ENCODE peak calls at places on chromosomes 6 and 20, in five cellular contexts. A is body of pancreas; D is CD8-positive, alpha-beta T cell; I is fibroblast of lung; T is psoas muscle. N is an unnamed sample.

GRCh38 chr20:49424536-49424935 is 57.9 kb downstream of the KCNB1 start:
- DNase-seq in A (no peak), D (no peak), I (peak; percentile 8), T (peak; percentile 29), N (no peak)

GRCh38 chr6:21587182-21587924 is 6.2 kb upstream of the SOX4 start:
- DNase-seq in A (peak; percentile 77), D (no peak), I (peak; percentile 71), T (peak; percentile 59), N (peak; percentile 92)

GRCh38 chr6:27096834-27097511 is 150.5 kb upstream of the PRSS16 start:
- DNase-seq in A (peak; percentile 68), D (no peak), I (peak; percentile 77), T (peak; percentile 21), N (no peak)

GRCh38 chr6:11162262-11162661 is 50.7 kb upstream of the ERVFRD-1 start:
- DNase-seq in A (no peak), D (no peak), I (no peak), T (no peak), N (no peak)

GRCh38 chr6:101230866-101231265 is 162.6 kb upstream of the GRIK2 start:
- DNase-seq in A (no peak), D (no peak), I (no peak), T (no peak), N (no peak)

GRCh38 chr20:12047838-12048432 is 130.2 kb downstream of the BTBD3 start:
- DNase-seq in A (no peak), D (no peak), I (peak; percentile 51), T (no peak), N (no peak)

GRCh38 chr6:90109141-90109540 is 187.5 kb downstream of the BACH2 start:
- DNase-seq in A (no peak), D (no peak), I (no peak), T (no peak), N (no peak)

GRCh38 chr6:22026160-22026678 is 270.6 kb downstream of the PRL start:
- DNase-seq in A (no peak), D (no peak), I (peak; percentile 78), T (no peak), N (no peak)

GRCh38 chr20:50144362-50144761 is 9.2 kb downstream of the PEDS1 start:
- DNase-seq in A (no peak), D (no peak), I (peak; percentile 98), T (peak; percentile 72), N (no peak)

GRCh38 chr6:55578537-55579363 is at the start of gene HMGCLL1:
- DNase-seq in A (peak; percentile 70), D (no peak), I (peak; percentile 15), T (peak; percentile 36), N (peak; percentile 78)

GRCh38 chr6:155272353-155273222 is 8.8 kb downstream of the CLDN20 start:
- DNase-seq in A (no peak), D (no peak), I (peak; percentile 17), T (no peak), N (no peak)

GRCh38 chr20:23100021-23100753 is 14.1 kb upstream of the CD93 start:
- DNase-seq in A (no peak), D (no peak), I (no peak), T (no peak), N (peak; percentile 42)

GRCh38 chr6:154721460-154721859 is 11.8 kb upstream of the SCAF8 start:
- DNase-seq in A (no peak), D (no peak), I (peak; percentile 96), T (no peak), N (no peak)

GRCh38 chr6:28311139-28311823 is 24.7 kb downstream of the ZSCAN31 start:
- DNase-seq in A (no peak), D (no peak), I (no peak), T (no peak), N (peak; percentile 91)

GRCh38 chr6:1585669-1586049 is 24.1 kb upstream of the FOXC1 start:
- DNase-seq in A (no peak), D (no peak), I (no peak), T (no peak), N (no peak)
- H3K36me3 ChIP-seq in A (no peaks in the 10 kb centered on the region), D (no peaks in the 10 kb centered on the region), I (no peaks in the 10 kb centered on the region), T (no peaks in the 10 kb centered on the region), N (no peaks in the 10 kb centered on the region)

GRCh38 chr20:53853451-53853713 is 217.0 kb downstream of the BCAS1 start:
- DNase-seq in A (no peak), D (no peak), I (no peak), T (no peak), N (no peak)

GRCh38 chr20:53850318-53850717 is 220.1 kb downstream of the BCAS1 start:
- DNase-seq in A (no peak), D (no peak), I (no peak), T (no peak), N (no peak)

GRCh38 chr20:53852025-53852424 is 218.4 kb downstream of the BCAS1 start:
- DNase-seq in A (no peak), D (no peak), I (no peak), T (no peak), N (no peak)

GRCh38 chr20:53855733-53856132 is 214.7 kb downstream of the BCAS1 start:
- DNase-seq in A (no peak), D (no peak), I (no peak), T (no peak), N (no peak)

GRCh38 chr20:53852691-53853450 is 217.5 kb downstream of the BCAS1 start:
- DNase-seq in A (no peak), D (no peak), I (no peak), T (no peak), N (no peak)
- H3K27ac ChIP-seq in A (no peak overlapping the region), D (no peak overlapping the region), I (no peak overlapping the region), T (no peak overlapping the region), N (no peak overlapping the region)

DNA sequence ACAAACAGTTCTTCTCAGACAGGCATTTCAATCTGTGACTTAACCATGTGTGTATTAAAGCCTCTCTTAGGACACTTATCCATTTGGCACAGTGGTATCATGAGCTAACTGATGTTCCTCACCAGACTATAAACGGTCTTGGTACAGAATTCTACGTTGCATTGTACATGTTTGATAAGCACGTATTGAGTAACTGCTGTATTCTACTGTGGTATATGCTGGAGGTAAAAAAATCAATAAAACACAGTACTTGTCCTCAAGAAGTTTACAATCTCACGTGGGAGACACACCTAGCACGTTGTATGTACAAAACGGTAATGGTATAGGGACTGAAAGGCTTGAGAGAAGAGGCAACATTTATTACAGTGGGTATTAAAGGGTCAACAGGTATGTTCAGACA is 33.2 kb upstream of the FAM83C start:
- DNase-seq in A (no peak), D (no peak), I (no peak), T (no peak), N (no peak)
- H3K36me3 ChIP-seq in A (no peaks in the 10 kb centered on the region), D (no peaks in the 10 kb centered on the region), I (peaks cover 2% of the 10 kb centered on the region), T (no peaks in the 10 kb centered on the region), N (no peaks in the 10 kb centered on the region)

GRCh38 chr6:39343461-39343870 is 21.0 kb upstream of the KCNK16 start:
- DNase-seq in A (no peak), D (no peak), I (no peak), T (no peak), N (no peak)
- H3K27ac ChIP-seq in A (no peak overlapping the region), D (no peak overlapping the region), I (no peak overlapping the region), T (no peak overlapping the region), N (no peak overlapping the region)

GRCh38 chr6:117505337-117505736 is 22.9 kb downstream of the DCBLD1 start:
- DNase-seq in A (no peak), D (no peak), I (peak; percentile 47), T (no peak), N (no peak)

GRCh38 chr6:117504478-117505144 is 22.1 kb downstream of the DCBLD1 start:
- DNase-seq in A (no peak), D (no peak), I (no peak), T (no peak), N (no peak)

GRCh38 chr6:117508450-117508971 is 26.0 kb downstream of the DCBLD1 start:
- DNase-seq in A (no peak), D (no peak), I (no peak), T (no peak), N (no peak)

GRCh38 chr6:117509021-117509420 is 26.5 kb downstream of the DCBLD1 start:
- DNase-seq in A (no peak), D (no peak), I (no peak), T (no peak), N (no peak)

DNA sequence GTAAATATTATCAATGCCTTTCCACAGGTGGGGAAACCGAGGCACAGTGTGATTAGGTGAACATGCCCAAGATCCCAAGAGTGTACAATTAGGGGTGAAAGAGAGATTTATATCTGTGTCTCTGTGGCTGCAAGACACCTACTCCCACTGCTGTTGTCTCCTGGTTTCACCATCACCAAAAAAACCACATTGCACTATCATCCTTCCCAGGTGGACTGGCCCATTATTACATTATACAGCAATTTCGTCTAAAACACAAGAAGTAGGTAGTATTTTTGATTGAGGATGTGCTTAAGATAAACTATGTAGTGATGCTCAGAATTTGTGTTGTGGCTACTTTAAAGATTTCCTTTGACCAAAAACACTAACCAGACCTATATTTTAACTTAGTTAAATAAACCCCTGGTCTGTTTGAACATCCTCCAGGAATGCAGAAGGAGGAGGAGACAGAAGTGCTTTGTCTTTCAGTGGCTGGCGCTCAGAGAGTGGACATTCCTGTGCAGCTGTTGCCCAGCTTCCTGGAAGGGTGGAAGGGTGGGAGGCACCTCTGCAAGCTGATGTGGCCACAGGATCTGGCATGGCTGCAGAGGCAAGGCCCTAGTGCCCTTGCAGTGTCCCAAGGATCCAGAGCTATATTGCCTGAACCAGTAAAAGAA is 23.8 kb downstream of the DCBLD1 start:
- DNase-seq in A (no peak), D (no peak), I (peak; percentile 92), T (peak; percentile 17), N (no peak)
- H3K36me3 ChIP-seq in A (no peaks in the 10 kb centered on the region), D (no peaks in the 10 kb centered on the region), I (peaks cover 4% of the 10 kb centered on the region), T (no peaks in the 10 kb centered on the region), N (no peaks in the 10 kb centered on the region)

GRCh38 chr20:25397081-25397480 is 6.4 kb upstream of the ABHD12 start:
- DNase-seq in A (no peak), D (no peak), I (no peak), T (no peak), N (no peak)
- H3K27ac ChIP-seq in A (no peak overlapping the region), D (no peak overlapping the region), I (no peak overlapping the region), T (no peak overlapping the region), N (no peak overlapping the region)

GRCh38 chr6:53266553-53267090 is 82.1 kb downstream of the ELOVL5 start:
- DNase-seq in A (no peak), D (no peak), I (no peak), T (no peak), N (no peak)
- H3K36me3 ChIP-seq in A (no peaks in the 10 kb centered on the region), D (peaks cover 34% of the 10 kb centered on the region), I (peaks cover 8% of the 10 kb centered on the region), T (no peaks in the 10 kb centered on the region), N (peaks cover 83% of the 10 kb centered on the region)

GRCh38 chr6:346389-347030 is 45.0 kb upstream of the IRF4 start:
- DNase-seq in A (no peak), D (no peak), I (peak; percentile 79), T (no peak), N (no peak)
- H3K27ac ChIP-seq in A (no peak overlapping the region), D (no peak overlapping the region), I (no peak overlapping the region), T (no peak overlapping the region), N (no peak overlapping the region)

N was measured in WERI-Rb-1.